ENCODE peak calls at places on chromosomes 16 and 17, in five cellular contexts. One of them, this sample, is unnamed.
A peak's percentile ranks its signal among the peaks of the same experiment; 100 is the strongest.

GRCh38 chr17:64306850-64307463 is 43.9 kb upstream of the TEX2 start:
- DNase-seq in stimulated activated CD4-positive, alpha-beta T cell treated with anti-CD3 and anti-CD28 coated beads, Interleukin-15, amount 100 ng/mL, for 48 hours: peak; percentile 24
- DNase-seq in HFFc6: peak; percentile 50
- DNase-seq in stimulated activated CD8-positive, alpha-beta memory T cell treated with anti-CD3 and anti-CD28 coated beads, Interleukin-4, amount 100 ng/mL, for 1 hour: peak; percentile 50
- DNase-seq in neural progenitor cell: peak; percentile 74
- DNase-seq in this sample: peak; percentile 78

GRCh38 chr17:74840989-74841666 is 18.6 kb downstream of the GRIN2C start:
- DNase-seq in neural progenitor cell: peak; percentile 51
- DNase-seq in HFFc6: peak; percentile 18
- DNase-seq in stimulated activated CD8-positive, alpha-beta memory T cell treated with anti-CD3 and anti-CD28 coated beads, Interleukin-4, amount 100 ng/mL, for 1 hour: no peak
- DNase-seq in stimulated activated CD4-positive, alpha-beta T cell treated with anti-CD3 and anti-CD28 coated beads, Interleukin-15, amount 100 ng/mL, for 48 hours: no peak
- DNase-seq in this sample: no peak

GRCh38 chr16:3825103-3825502 is 55.4 kb downstream of the CREBBP start:
- DNase-seq in stimulated activated CD8-positive, alpha-beta memory T cell treated with anti-CD3 and anti-CD28 coated beads, Interleukin-4, amount 100 ng/mL, for 1 hour: no peak
- DNase-seq in stimulated activated CD4-positive, alpha-beta T cell treated with anti-CD3 and anti-CD28 coated beads, Interleukin-15, amount 100 ng/mL, for 48 hours: no peak
- DNase-seq in HFFc6: peak; percentile 56
- DNase-seq in neural progenitor cell: no peak
- DNase-seq in this sample: no peak

GRCh38 chr16:81910366-81910885 is 100.8 kb downstream of the SDR42E1 start:
- DNase-seq in neural progenitor cell: no peak
- DNase-seq in stimulated activated CD8-positive, alpha-beta memory T cell treated with anti-CD3 and anti-CD28 coated beads, Interleukin-4, amount 100 ng/mL, for 1 hour: no peak
- DNase-seq in stimulated activated CD4-positive, alpha-beta T cell treated with anti-CD3 and anti-CD28 coated beads, Interleukin-15, amount 100 ng/mL, for 48 hours: no peak
- DNase-seq in HFFc6: no peak
- DNase-seq in this sample: no peak

GRCh38 chr16:88758227-88758943 is 26.6 kb downstream of the PIEZO1 start:
- DNase-seq in neural progenitor cell: no peak
- DNase-seq in stimulated activated CD8-positive, alpha-beta memory T cell treated with anti-CD3 and anti-CD28 coated beads, Interleukin-4, amount 100 ng/mL, for 1 hour: no peak
- DNase-seq in HFFc6: no peak
- DNase-seq in stimulated activated CD4-positive, alpha-beta T cell treated with anti-CD3 and anti-CD28 coated beads, Interleukin-15, amount 100 ng/mL, for 48 hours: no peak
- DNase-seq in this sample: no peak

GRCh38 chr17:62653831-62654829 is 26.7 kb downstream of the MRC2 start:
- DNase-seq in stimulated activated CD8-positive, alpha-beta memory T cell treated with anti-CD3 and anti-CD28 coated beads, Interleukin-4, amount 100 ng/mL, for 1 hour: no peak
- DNase-seq in neural progenitor cell: peak; percentile 75
- DNase-seq in HFFc6: peak; percentile 64
- DNase-seq in stimulated activated CD4-positive, alpha-beta T cell treated with anti-CD3 and anti-CD28 coated beads, Interleukin-15, amount 100 ng/mL, for 48 hours: no peak
- DNase-seq in this sample: no peak

GRCh38 chr17:76820039-76820438 is 48.2 kb upstream of the MGAT5B start:
- DNase-seq in HFFc6: no peak
- DNase-seq in neural progenitor cell: no peak
- DNase-seq in stimulated activated CD8-positive, alpha-beta memory T cell treated with anti-CD3 and anti-CD28 coated beads, Interleukin-4, amount 100 ng/mL, for 1 hour: no peak
- DNase-seq in stimulated activated CD4-positive, alpha-beta T cell treated with anti-CD3 and anti-CD28 coated beads, Interleukin-15, amount 100 ng/mL, for 48 hours: no peak
- DNase-seq in this sample: no peak

GRCh38 chr17:76391200-76391715 is 6.8 kb downstream of the SPHK1 start:
- DNase-seq in stimulated activated CD8-positive, alpha-beta memory T cell treated with anti-CD3 and anti-CD28 coated beads, Interleukin-4, amount 100 ng/mL, for 1 hour: no peak
- DNase-seq in neural progenitor cell: no peak
- DNase-seq in HFFc6: no peak
- DNase-seq in stimulated activated CD4-positive, alpha-beta T cell treated with anti-CD3 and anti-CD28 coated beads, Interleukin-15, amount 100 ng/mL, for 48 hours: no peak
- DNase-seq in this sample: no peak

GRCh38 chr17:66006654-66007053 is 185.3 kb downstream of the CEP112 start:
- DNase-seq in stimulated activated CD8-positive, alpha-beta memory T cell treated with anti-CD3 and anti-CD28 coated beads, Interleukin-4, amount 100 ng/mL, for 1 hour: no peak
- DNase-seq in HFFc6: no peak
- DNase-seq in stimulated activated CD4-positive, alpha-beta T cell treated with anti-CD3 and anti-CD28 coated beads, Interleukin-15, amount 100 ng/mL, for 48 hours: no peak
- DNase-seq in neural progenitor cell: no peak
- DNase-seq in this sample: no peak

GRCh38 chr16:17544785-17545184 is 74.0 kb upstream of the XYLT1 start:
- DNase-seq in HFFc6: no peak
- DNase-seq in neural progenitor cell: peak; percentile 47
- DNase-seq in stimulated activated CD4-positive, alpha-beta T cell treated with anti-CD3 and anti-CD28 coated beads, Interleukin-15, amount 100 ng/mL, for 48 hours: no peak
- DNase-seq in stimulated activated CD8-positive, alpha-beta memory T cell treated with anti-CD3 and anti-CD28 coated beads, Interleukin-4, amount 100 ng/mL, for 1 hour: no peak
- DNase-seq in this sample: no peak

GRCh38 chr17:75975757-75976174 is 3.2 kb downstream of the ACOX1 start:
- DNase-seq in HFFc6: no peak
- DNase-seq in stimulated activated CD4-positive, alpha-beta T cell treated with anti-CD3 and anti-CD28 coated beads, Interleukin-15, amount 100 ng/mL, for 48 hours: no peak
- DNase-seq in neural progenitor cell: no peak
- DNase-seq in stimulated activated CD8-positive, alpha-beta memory T cell treated with anti-CD3 and anti-CD28 coated beads, Interleukin-4, amount 100 ng/mL, for 1 hour: no peak
- DNase-seq in this sample: no peak

GRCh38 chr17:75152971-75153853 is 1.1 kb downstream of the JPT1 start:
- DNase-seq in HFFc6: peak; percentile 25
- DNase-seq in neural progenitor cell: peak; percentile 73
- DNase-seq in stimulated activated CD8-positive, alpha-beta memory T cell treated with anti-CD3 and anti-CD28 coated beads, Interleukin-4, amount 100 ng/mL, for 1 hour: no peak
- DNase-seq in stimulated activated CD4-positive, alpha-beta T cell treated with anti-CD3 and anti-CD28 coated beads, Interleukin-15, amount 100 ng/mL, for 48 hours: no peak
- DNase-seq in this sample: no peak

GRCh38 chr17:75087558-75088453 is at the start of gene SLC16A5:
- DNase-seq in neural progenitor cell: peak; percentile 92
- DNase-seq in HFFc6: peak; percentile 88
- DNase-seq in stimulated activated CD8-positive, alpha-beta memory T cell treated with anti-CD3 and anti-CD28 coated beads, Interleukin-4, amount 100 ng/mL, for 1 hour: no peak
- DNase-seq in stimulated activated CD4-positive, alpha-beta T cell treated with anti-CD3 and anti-CD28 coated beads, Interleukin-15, amount 100 ng/mL, for 48 hours: no peak
- DNase-seq in this sample: peak; percentile 48

GRCh38 chr16:3646348-3646920 is 8.1 kb upstream of the DNASE1 start:
- DNase-seq in stimulated activated CD4-positive, alpha-beta T cell treated with anti-CD3 and anti-CD28 coated beads, Interleukin-15, amount 100 ng/mL, for 48 hours: no peak
- DNase-seq in HFFc6: no peak
- DNase-seq in stimulated activated CD8-positive, alpha-beta memory T cell treated with anti-CD3 and anti-CD28 coated beads, Interleukin-4, amount 100 ng/mL, for 1 hour: no peak
- DNase-seq in neural progenitor cell: no peak
- DNase-seq in this sample: peak; percentile 54

GRCh38 chr16:66454751-66455150 is 27.7 kb downstream of the BEAN1 start:
- DNase-seq in stimulated activated CD8-positive, alpha-beta memory T cell treated with anti-CD3 and anti-CD28 coated beads, Interleukin-4, amount 100 ng/mL, for 1 hour: no peak
- DNase-seq in stimulated activated CD4-positive, alpha-beta T cell treated with anti-CD3 and anti-CD28 coated beads, Interleukin-15, amount 100 ng/mL, for 48 hours: no peak
- DNase-seq in HFFc6: no peak
- DNase-seq in neural progenitor cell: no peak
- DNase-seq in this sample: no peak

GRCh38 chr17:51046527-51047384 is 73.9 kb downstream of the SPAG9 start:
- DNase-seq in stimulated activated CD8-positive, alpha-beta memory T cell treated with anti-CD3 and anti-CD28 coated beads, Interleukin-4, amount 100 ng/mL, for 1 hour: no peak
- DNase-seq in HFFc6: peak; percentile 85
- DNase-seq in stimulated activated CD4-positive, alpha-beta T cell treated with anti-CD3 and anti-CD28 coated beads, Interleukin-15, amount 100 ng/mL, for 48 hours: no peak
- DNase-seq in neural progenitor cell: peak; percentile 96
- DNase-seq in this sample: no peak

GRCh38 chr16:85138825-85139627 is 26.8 kb upstream of the CIBAR2 start:
- DNase-seq in neural progenitor cell: no peak
- DNase-seq in HFFc6: no peak
- DNase-seq in stimulated activated CD8-positive, alpha-beta memory T cell treated with anti-CD3 and anti-CD28 coated beads, Interleukin-4, amount 100 ng/mL, for 1 hour: no peak
- DNase-seq in stimulated activated CD4-positive, alpha-beta T cell treated with anti-CD3 and anti-CD28 coated beads, Interleukin-15, amount 100 ng/mL, for 48 hours: no peak
- DNase-seq in this sample: no peak

GRCh38 chr16:55497558-55497957 is 11.3 kb upstream of the LPCAT2 start:
- DNase-seq in neural progenitor cell: no peak
- DNase-seq in stimulated activated CD4-positive, alpha-beta T cell treated with anti-CD3 and anti-CD28 coated beads, Interleukin-15, amount 100 ng/mL, for 48 hours: no peak
- DNase-seq in stimulated activated CD8-positive, alpha-beta memory T cell treated with anti-CD3 and anti-CD28 coated beads, Interleukin-4, amount 100 ng/mL, for 1 hour: no peak
- DNase-seq in HFFc6: no peak
- DNase-seq in this sample: no peak

GRCh38 chr16:87201052-87201451 is 116.1 kb downstream of the C16orf95 start:
- DNase-seq in HFFc6: peak; percentile 89
- DNase-seq in neural progenitor cell: no peak
- DNase-seq in stimulated activated CD8-positive, alpha-beta memory T cell treated with anti-CD3 and anti-CD28 coated beads, Interleukin-4, amount 100 ng/mL, for 1 hour: no peak
- DNase-seq in stimulated activated CD4-positive, alpha-beta T cell treated with anti-CD3 and anti-CD28 coated beads, Interleukin-15, amount 100 ng/mL, for 48 hours: no peak
- DNase-seq in this sample: peak; percentile 96

GRCh38 chr16:1152123-1152638 is 725 bp upstream of the CACNA1H start:
- DNase-seq in stimulated activated CD8-positive, alpha-beta memory T cell treated with anti-CD3 and anti-CD28 coated beads, Interleukin-4, amount 100 ng/mL, for 1 hour: no peak
- DNase-seq in neural progenitor cell: peak; percentile 78
- DNase-seq in stimulated activated CD4-positive, alpha-beta T cell treated with anti-CD3 and anti-CD28 coated beads, Interleukin-15, amount 100 ng/mL, for 48 hours: no peak
- DNase-seq in HFFc6: no peak
- DNase-seq in this sample: no peak

GRCh38 chr16:85171004-85171808 is 58.9 kb upstream of the CIBAR2 start:
- DNase-seq in HFFc6: no peak
- DNase-seq in stimulated activated CD8-positive, alpha-beta memory T cell treated with anti-CD3 and anti-CD28 coated beads, Interleukin-4, amount 100 ng/mL, for 1 hour: no peak
- DNase-seq in neural progenitor cell: no peak
- DNase-seq in stimulated activated CD4-positive, alpha-beta T cell treated with anti-CD3 and anti-CD28 coated beads, Interleukin-15, amount 100 ng/mL, for 48 hours: no peak
- DNase-seq in this sample: no peak

GRCh38 chr16:48139517-48139916 is 16.3 kb downstream of the ABCC12 start:
- DNase-seq in stimulated activated CD8-positive, alpha-beta memory T cell treated with anti-CD3 and anti-CD28 coated beads, Interleukin-4, amount 100 ng/mL, for 1 hour: no peak
- DNase-seq in HFFc6: no peak
- DNase-seq in neural progenitor cell: no peak
- DNase-seq in stimulated activated CD4-positive, alpha-beta T cell treated with anti-CD3 and anti-CD28 coated beads, Interleukin-15, amount 100 ng/mL, for 48 hours: no peak
- DNase-seq in this sample: no peak

GRCh38 chr16:67399218-67399733 is 6.0 kb upstream of the TPPP3 start:
- DNase-seq in HFFc6: no peak
- DNase-seq in stimulated activated CD8-positive, alpha-beta memory T cell treated with anti-CD3 and anti-CD28 coated beads, Interleukin-4, amount 100 ng/mL, for 1 hour: no peak
- DNase-seq in neural progenitor cell: peak; percentile 90
- DNase-seq in stimulated activated CD4-positive, alpha-beta T cell treated with anti-CD3 and anti-CD28 coated beads, Interleukin-15, amount 100 ng/mL, for 48 hours: no peak
- DNase-seq in this sample: no peak

GRCh38 chr16:67393111-67393789 is at the start of gene TPPP3:
- DNase-seq in stimulated activated CD4-positive, alpha-beta T cell treated with anti-CD3 and anti-CD28 coated beads, Interleukin-15, amount 100 ng/mL, for 48 hours: no peak
- DNase-seq in neural progenitor cell: peak; percentile 87
- DNase-seq in stimulated activated CD8-positive, alpha-beta memory T cell treated with anti-CD3 and anti-CD28 coated beads, Interleukin-4, amount 100 ng/mL, for 1 hour: no peak
- DNase-seq in HFFc6: peak; percentile 62
- DNase-seq in this sample: peak; percentile 91

GRCh38 chr17:44187131-44187899 is 543 bp downstream of the TMUB2 start:
- DNase-seq in stimulated activated CD4-positive, alpha-beta T cell treated with anti-CD3 and anti-CD28 coated beads, Interleukin-15, amount 100 ng/mL, for 48 hours: no peak
- DNase-seq in HFFc6: peak; percentile 11
- DNase-seq in stimulated activated CD8-positive, alpha-beta memory T cell treated with anti-CD3 and anti-CD28 coated beads, Interleukin-4, amount 100 ng/mL, for 1 hour: no peak
- DNase-seq in neural progenitor cell: no peak
- DNase-seq in this sample: no peak

GRCh38 chr17:45091778-45092425 is 30.8 kb downstream of the NMT1 start:
- DNase-seq in stimulated activated CD4-positive, alpha-beta T cell treated with anti-CD3 and anti-CD28 coated beads, Interleukin-15, amount 100 ng/mL, for 48 hours: no peak
- DNase-seq in HFFc6: no peak
- DNase-seq in neural progenitor cell: no peak
- DNase-seq in stimulated activated CD8-positive, alpha-beta memory T cell treated with anti-CD3 and anti-CD28 coated beads, Interleukin-4, amount 100 ng/mL, for 1 hour: no peak
- DNase-seq in this sample: no peak

GRCh38 chr16:86171329-86171728 is 272.4 kb downstream of the IRF8 start:
- DNase-seq in neural progenitor cell: no peak
- DNase-seq in HFFc6: peak; percentile 88
- DNase-seq in stimulated activated CD8-positive, alpha-beta memory T cell treated with anti-CD3 and anti-CD28 coated beads, Interleukin-4, amount 100 ng/mL, for 1 hour: no peak
- DNase-seq in stimulated activated CD4-positive, alpha-beta T cell treated with anti-CD3 and anti-CD28 coated beads, Interleukin-15, amount 100 ng/mL, for 48 hours: no peak
- DNase-seq in this sample: no peak

GRCh38 chr17:73856585-73856984 is 212.3 kb upstream of the SDK2 start:
- DNase-seq in stimulated activated CD4-positive, alpha-beta T cell treated with anti-CD3 and anti-CD28 coated beads, Interleukin-15, amount 100 ng/mL, for 48 hours: no peak
- DNase-seq in neural progenitor cell: no peak
- DNase-seq in HFFc6: no peak
- DNase-seq in stimulated activated CD8-positive, alpha-beta memory T cell treated with anti-CD3 and anti-CD28 coated beads, Interleukin-4, amount 100 ng/mL, for 1 hour: no peak
- DNase-seq in this sample: no peak

GRCh38 chr16:17101646-17102045 is 369.1 kb downstream of the XYLT1 start:
- DNase-seq in stimulated activated CD8-positive, alpha-beta memory T cell treated with anti-CD3 and anti-CD28 coated beads, Interleukin-4, amount 100 ng/mL, for 1 hour: no peak
- DNase-seq in HFFc6: no peak
- DNase-seq in stimulated activated CD4-positive, alpha-beta T cell treated with anti-CD3 and anti-CD28 coated beads, Interleukin-15, amount 100 ng/mL, for 48 hours: no peak
- DNase-seq in neural progenitor cell: peak; percentile 25
- DNase-seq in this sample: no peak

GRCh38 chr16:35564148-35564547 is 2104.7 kb downstream of the TP53TG3F start:
- DNase-seq in HFFc6: no peak
- DNase-seq in stimulated activated CD8-positive, alpha-beta memory T cell treated with anti-CD3 and anti-CD28 coated beads, Interleukin-4, amount 100 ng/mL, for 1 hour: no peak
- DNase-seq in stimulated activated CD4-positive, alpha-beta T cell treated with anti-CD3 and anti-CD28 coated beads, Interleukin-15, amount 100 ng/mL, for 48 hours: no peak
- DNase-seq in neural progenitor cell: no peak
- DNase-seq in this sample: no peak

GRCh38 chr17:13582776-13583414 is 18.8 kb downstream of the HS3ST3A1 start:
- DNase-seq in neural progenitor cell: no peak
- DNase-seq in stimulated activated CD4-positive, alpha-beta T cell treated with anti-CD3 and anti-CD28 coated beads, Interleukin-15, amount 100 ng/mL, for 48 hours: no peak
- DNase-seq in HFFc6: peak; percentile 46
- DNase-seq in stimulated activated CD8-positive, alpha-beta memory T cell treated with anti-CD3 and anti-CD28 coated beads, Interleukin-4, amount 100 ng/mL, for 1 hour: no peak
- DNase-seq in this sample: no peak

GRCh38 chr17:64291268-64291851 is 28.3 kb upstream of the TEX2 start:
- DNase-seq in stimulated activated CD8-positive, alpha-beta memory T cell treated with anti-CD3 and anti-CD28 coated beads, Interleukin-4, amount 100 ng/mL, for 1 hour: no peak
- DNase-seq in neural progenitor cell: no peak
- DNase-seq in stimulated activated CD4-positive, alpha-beta T cell treated with anti-CD3 and anti-CD28 coated beads, Interleukin-15, amount 100 ng/mL, for 48 hours: no peak
- DNase-seq in HFFc6: no peak
- DNase-seq in this sample: no peak

GRCh38 chr17:74163271-74163821 is 40.1 kb upstream of the RPL38 start:
- DNase-seq in stimulated activated CD4-positive, alpha-beta T cell treated with anti-CD3 and anti-CD28 coated beads, Interleukin-15, amount 100 ng/mL, for 48 hours: no peak
- DNase-seq in stimulated activated CD8-positive, alpha-beta memory T cell treated with anti-CD3 and anti-CD28 coated beads, Interleukin-4, amount 100 ng/mL, for 1 hour: no peak
- DNase-seq in HFFc6: no peak
- DNase-seq in neural progenitor cell: peak; percentile 54
- DNase-seq in this sample: no peak

GRCh38 chr16:23391381-23392222 is 61.4 kb downstream of the COG7 start:
- DNase-seq in stimulated activated CD8-positive, alpha-beta memory T cell treated with anti-CD3 and anti-CD28 coated beads, Interleukin-4, amount 100 ng/mL, for 1 hour: no peak
- DNase-seq in neural progenitor cell: no peak
- DNase-seq in HFFc6: no peak
- DNase-seq in stimulated activated CD4-positive, alpha-beta T cell treated with anti-CD3 and anti-CD28 coated beads, Interleukin-15, amount 100 ng/mL, for 48 hours: no peak
- DNase-seq in this sample: no peak

GRCh38 chr17:20896153-20896649 is 146.6 kb downstream of the USP22 start:
- DNase-seq in stimulated activated CD8-positive, alpha-beta memory T cell treated with anti-CD3 and anti-CD28 coated beads, Interleukin-4, amount 100 ng/mL, for 1 hour: no peak
- DNase-seq in neural progenitor cell: no peak
- DNase-seq in HFFc6: no peak
- DNase-seq in stimulated activated CD4-positive, alpha-beta T cell treated with anti-CD3 and anti-CD28 coated beads, Interleukin-15, amount 100 ng/mL, for 48 hours: peak; percentile 28
- DNase-seq in this sample: no peak

GRCh38 chr17:5943991-5944390 is 126.2 kb upstream of the WSCD1 start:
- DNase-seq in HFFc6: no peak
- DNase-seq in stimulated activated CD4-positive, alpha-beta T cell treated with anti-CD3 and anti-CD28 coated beads, Interleukin-15, amount 100 ng/mL, for 48 hours: no peak
- DNase-seq in neural progenitor cell: no peak
- DNase-seq in stimulated activated CD8-positive, alpha-beta memory T cell treated with anti-CD3 and anti-CD28 coated beads, Interleukin-4, amount 100 ng/mL, for 1 hour: no peak
- DNase-seq in this sample: no peak

GRCh38 chr16:85151603-85152413 is 39.5 kb upstream of the CIBAR2 start:
- DNase-seq in neural progenitor cell: no peak
- DNase-seq in stimulated activated CD8-positive, alpha-beta memory T cell treated with anti-CD3 and anti-CD28 coated beads, Interleukin-4, amount 100 ng/mL, for 1 hour: no peak
- DNase-seq in HFFc6: peak; percentile 88
- DNase-seq in stimulated activated CD4-positive, alpha-beta T cell treated with anti-CD3 and anti-CD28 coated beads, Interleukin-15, amount 100 ng/mL, for 48 hours: no peak
- DNase-seq in this sample: peak; percentile 58

GRCh38 chr17:6642592-6642991 is 1.7 kb downstream of the TXNDC17 start:
- DNase-seq in neural progenitor cell: no peak
- DNase-seq in HFFc6: no peak
- DNase-seq in stimulated activated CD4-positive, alpha-beta T cell treated with anti-CD3 and anti-CD28 coated beads, Interleukin-15, amount 100 ng/mL, for 48 hours: no peak
- DNase-seq in stimulated activated CD8-positive, alpha-beta memory T cell treated with anti-CD3 and anti-CD28 coated beads, Interleukin-4, amount 100 ng/mL, for 1 hour: no peak
- DNase-seq in this sample: no peak

This sample was measured in ascending aorta.